ENCODE peak calls at places on chromosome 13, in six cellular contexts. F is breast epithelium, U is OCI-LY7, Q is mucosa of descending colon, N is colonic mucosa, M is mammary epithelial cell. W is an unnamed sample.

GRCh38 chr13:76523740-76524382 is 362.3 kb downstream of the KCTD12 start:
- DNase-seq in F (no peak), U (no peak), Q (no peak), N (no peak), M (no peak), W (no peak)

GRCh38 chr13:48066310-48066989 is 28.5 kb downstream of the MED4 start:
- DNase-seq in F (no peak), U (no peak), Q (no peak), N (no peak), M (peak; percentile 65), W (no peak)

GRCh38 chr13:70814684-70815083 is 706.4 kb upstream of the KLHL1 start:
- DNase-seq in F (no peak), U (no peak), Q (no peak), N (no peak), M (no peak), W (no peak)

GRCh38 chr13:30690282-30691188 is 44.8 kb upstream of the ALOX5AP start:
- DNase-seq in F (no peak), U (peak; percentile 73), Q (peak; percentile 75), N (peak; percentile 79), M (peak; percentile 62), W (no peak)

GRCh38 chr13:52447354-52447753 is 3.1 kb downstream of the VPS36 start:
- DNase-seq in F (no peak), U (no peak), Q (no peak), N (no peak), M (peak; percentile 39), W (no peak)

GRCh38 chr13:80612804-80613203 is 271.9 kb upstream of the SPRY2 start:
- DNase-seq in F (no peak), U (no peak), Q (no peak), N (no peak), M (no peak), W (no peak)

GRCh38 chr13:24075137-24075975 is 85.2 kb upstream of the SPATA13 start:
- DNase-seq in F (no peak), U (no peak), Q (no peak), N (no peak), M (no peak), W (peak; percentile 46)

GRCh38 chr13:93226623-93227279 is at the start of gene GPC6:
- DNase-seq in F (no peak), U (no peak), Q (no peak), N (peak; percentile 44), M (peak; percentile 93), W (no peak)

GRCh38 chr13:112451512-112452379 is 75.6 kb downstream of the SPACA7 start:
- DNase-seq in F (no peak), U (no peak), Q (no peak), N (peak; percentile 12), M (no peak), W (no peak)

GRCh38 chr13:92802776-92803175 is 423.8 kb upstream of the GPC6 start:
- DNase-seq in F (no peak), U (no peak), Q (no peak), N (no peak), M (no peak), W (no peak)

GRCh38 chr13:23754506-23754905 is 134.7 kb downstream of the MIPEP start:
- DNase-seq in F (no peak), U (no peak), Q (no peak), N (no peak), M (no peak), W (no peak)

DNA sequence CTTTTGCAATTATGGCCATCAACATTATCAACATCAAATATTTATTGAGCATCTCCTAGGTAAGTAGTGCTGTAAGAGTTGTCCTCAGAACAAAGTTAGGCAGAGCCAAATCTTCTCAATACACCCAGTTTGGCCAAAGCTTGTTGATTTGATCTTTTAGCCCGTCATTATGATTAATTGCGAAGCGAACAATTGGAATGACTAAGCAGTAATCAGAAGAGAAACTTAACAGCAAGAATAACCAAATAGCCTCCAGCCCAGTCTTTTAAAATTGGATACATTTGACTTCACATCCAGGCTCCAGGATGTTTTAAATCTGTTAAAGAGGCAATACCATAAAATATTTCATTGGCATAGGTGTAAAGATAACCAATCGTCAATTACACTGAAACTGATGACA is 1156.0 kb downstream of the OLFM4 start:
- DNase-seq in F (no peak), U (no peak), Q (no peak), N (no peak), M (no peak), W (no peak)
- H3K4me1 ChIP-seq in F (no peaks in the 10 kb centered on the region), U (no peaks in the 10 kb centered on the region), Q (no peaks in the 10 kb centered on the region), N (no peaks in the 10 kb centered on the region), M (no peaks in the 10 kb centered on the region), W (no peaks in the 10 kb centered on the region)

GRCh38 chr13:99304541-99304940 is 2.7 kb downstream of the GPR183 start:
- DNase-seq in F (no peak), U (no peak), Q (no peak), N (no peak), M (no peak), W (no peak)
- H3K4me1 ChIP-seq in F (no peaks in the 10 kb centered on the region), U (peaks cover 20% of the 10 kb centered on the region), Q (no peaks in the 10 kb centered on the region), N (no peaks in the 10 kb centered on the region), M (peaks cover 7% of the 10 kb centered on the region), W (peaks cover 17% of the 10 kb centered on the region)

GRCh38 chr13:109773276-109773675 is 13.1 kb downstream of the IRS2 start:
- DNase-seq in F (no peak), U (no peak), Q (no peak), N (no peak), M (peak; percentile 38), W (no peak)
- H3K4me1 ChIP-seq in F (no peaks in the 10 kb centered on the region), U (no peaks in the 10 kb centered on the region), Q (peaks cover 5% of the 10 kb centered on the region), N (peaks cover 5% of the 10 kb centered on the region), M (peaks cover 23% of the 10 kb centered on the region), W (peaks cover 4% of the 10 kb centered on the region)

GRCh38 chr13:50127017-50127725 is 111.9 kb downstream of the KCNRG start:
- DNase-seq in F (peak; percentile 60), U (no peak), Q (peak; percentile 72), N (peak; percentile 52), M (no peak), W (no peak)
- H3K4me1 ChIP-seq in F (peaks cover 6% of the 10 kb centered on the region), U (peaks cover 71% of the 10 kb centered on the region), Q (peaks cover 24% of the 10 kb centered on the region), N (peaks cover 29% of the 10 kb centered on the region), M (peaks cover 26% of the 10 kb centered on the region), W (peaks cover 17% of the 10 kb centered on the region)

GRCh38 chr13:51225034-51225433 is 2.8 kb downstream of the FAM124A start:
- DNase-seq in F (no peak), U (no peak), Q (no peak), N (no peak), M (no peak), W (no peak)
- H3K4me1 ChIP-seq in F (no peaks in the 10 kb centered on the region), U (peaks cover 5% of the 10 kb centered on the region), Q (peaks cover 5% of the 10 kb centered on the region), N (peaks cover 6% of the 10 kb centered on the region), M (peaks cover 11% of the 10 kb centered on the region), W (peaks cover 16% of the 10 kb centered on the region)

GRCh38 chr13:34201050-34201913 is 383.3 kb downstream of the RFC3 start:
- DNase-seq in F (no peak), U (no peak), Q (no peak), N (no peak), M (no peak), W (no peak)
- H3K4me1 ChIP-seq in F (no peaks in the 10 kb centered on the region), U (no peaks in the 10 kb centered on the region), Q (no peaks in the 10 kb centered on the region), N (no peaks in the 10 kb centered on the region), M (no peaks in the 10 kb centered on the region), W (no peaks in the 10 kb centered on the region)

GRCh38 chr13:46629811-46630413 is 76.9 kb downstream of the LRCH1 start:
- DNase-seq in F (no peak), U (no peak), Q (no peak), N (no peak), M (no peak), W (no peak)

GRCh38 chr13:46630419-46631183 is 77.6 kb downstream of the LRCH1 start:
- DNase-seq in F (no peak), U (no peak), Q (no peak), N (no peak), M (no peak), W (peak; percentile 34)

GRCh38 chr13:46631184-46631542 is 78.2 kb downstream of the LRCH1 start:
- DNase-seq in F (no peak), U (no peak), Q (no peak), N (no peak), M (no peak), W (no peak)

GRCh38 chr13:46627462-46627861 is 74.5 kb downstream of the LRCH1 start:
- DNase-seq in F (no peak), U (no peak), Q (no peak), N (no peak), M (no peak), W (peak; percentile 53)

GRCh38 chr13:46628622-46629365 is 75.8 kb downstream of the LRCH1 start:
- DNase-seq in F (no peak), U (no peak), Q (no peak), N (no peak), M (no peak), W (no peak)
- H3K4me1 ChIP-seq in F (peaks cover 7% of the 10 kb centered on the region), U (peaks cover 47% of the 10 kb centered on the region), Q (no peaks in the 10 kb centered on the region), N (no peaks in the 10 kb centered on the region), M (peaks cover 9% of the 10 kb centered on the region), W (no peaks in the 10 kb centered on the region)

GRCh38 chr13:114070098-114070799 is 62.2 kb downstream of the RASA3 start:
- DNase-seq in F (peak; percentile 45), U (no peak), Q (peak; percentile 19), N (no peak), M (no peak), W (no peak)

GRCh38 chr13:114071991-114072390 is 60.4 kb downstream of the RASA3 start:
- DNase-seq in F (peak; percentile 33), U (no peak), Q (peak; percentile 19), N (no peak), M (no peak), W (peak; percentile 62)

GRCh38 chr13:114072421-114072820 is 60.0 kb downstream of the RASA3 start:
- DNase-seq in F (peak; percentile 38), U (no peak), Q (no peak), N (no peak), M (no peak), W (no peak)

GRCh38 chr13:114069376-114070097 is 62.9 kb downstream of the RASA3 start:
- DNase-seq in F (peak; percentile 51), U (no peak), Q (no peak), N (no peak), M (no peak), W (no peak)

GRCh38 chr13:114071441-114071840 is 61.0 kb downstream of the RASA3 start:
- DNase-seq in F (peak; percentile 34), U (no peak), Q (no peak), N (no peak), M (no peak), W (no peak)
- H3K4me1 ChIP-seq in F (peaks cover 5% of the 10 kb centered on the region), U (peaks cover 18% of the 10 kb centered on the region), Q (peaks cover 4% of the 10 kb centered on the region), N (peaks cover 3% of the 10 kb centered on the region), M (peaks cover 1% of the 10 kb centered on the region), W (peaks cover 34% of the 10 kb centered on the region)

DNA sequence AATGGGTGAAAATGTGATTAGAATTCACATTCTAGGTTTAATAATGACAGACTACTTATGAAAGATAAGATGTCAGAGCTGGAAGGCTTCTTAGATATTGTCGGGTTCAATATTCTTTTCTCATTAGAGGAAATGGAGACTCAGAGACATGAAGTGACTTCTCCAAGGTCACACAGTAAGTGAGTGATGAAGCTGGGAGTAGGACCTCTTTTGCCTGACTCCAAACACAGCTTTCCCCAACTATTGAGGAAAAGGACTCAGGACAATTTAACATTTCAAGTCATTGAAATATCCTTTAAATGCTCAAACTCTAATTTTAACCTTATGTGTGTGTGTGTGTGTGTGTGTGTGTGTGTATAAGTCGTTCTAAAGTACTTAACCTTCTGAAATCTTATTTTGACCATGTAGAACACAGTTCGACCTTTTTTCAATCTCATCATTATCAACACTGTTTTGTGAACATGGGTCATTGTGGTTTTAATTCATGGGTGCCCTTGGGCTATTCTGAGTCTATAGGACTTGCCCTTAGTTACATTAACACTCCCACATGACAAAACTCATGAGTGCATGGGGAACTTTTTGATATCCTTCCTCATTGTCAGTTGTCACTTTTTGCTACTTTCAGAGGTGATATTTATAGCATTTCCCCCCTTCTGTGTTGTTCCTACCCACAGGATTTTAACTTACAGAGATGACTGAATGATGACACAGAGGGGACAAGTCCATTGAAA is 53.0 kb downstream of the LRCH1 start:
- DNase-seq in F (no peak), U (peak; percentile 61), Q (no peak), N (no peak), M (no peak), W (no peak)
- H3K4me1 ChIP-seq in F (peaks cover 13% of the 10 kb centered on the region), U (peaks cover 83% of the 10 kb centered on the region), Q (peaks cover 26% of the 10 kb centered on the region), N (peaks cover 10% of the 10 kb centered on the region), M (peaks cover 26% of the 10 kb centered on the region), W (peaks cover 10% of the 10 kb centered on the region)